ENCODE peak calls at places on chromosomes 4 and X, in nine cellular contexts. One of them, this sample, is unnamed. For H3K36me3, the result is how much of the 10 kb centered on the place peaks cover.

GRCh38 chr4:112053825-112054224 is 91.4 kb upstream of the FAM241A start:
- DNase-seq in body of pancreas: no peak
- DNase-seq in mammary epithelial cell: no peak
- DNase-seq in testis: no peak
- DNase-seq in A673: no peak
- DNase-seq in heart left ventricle: no peak
- DNase-seq in GM12878: no peak
- DNase-seq in MM.1S: no peak
- DNase-seq in right atrium auricular region: no peak
- DNase-seq in this sample: no peak

GRCh38 chrX:134460861-134461218 is 875 bp downstream of the HPRT1 start:
- DNase-seq in body of pancreas: no peak
- DNase-seq in mammary epithelial cell: peak
- DNase-seq in right atrium auricular region: no peak
- DNase-seq in MM.1S: peak
- DNase-seq in heart left ventricle: no peak
- DNase-seq in A673: peak
- DNase-seq in GM12878: no peak
- DNase-seq in testis: no peak
- DNase-seq in this sample: peak

GRCh38 chr4:152983774-152984411 is 47.8 kb downstream of the FHDC1 start:
- DNase-seq in mammary epithelial cell: peak
- DNase-seq in testis: no peak
- DNase-seq in body of pancreas: no peak
- DNase-seq in heart left ventricle: no peak
- DNase-seq in A673: peak
- DNase-seq in right atrium auricular region: no peak
- DNase-seq in MM.1S: no peak
- DNase-seq in GM12878: no peak
- DNase-seq in this sample: no peak

GRCh38 chr4:184255361-184255760 is 37.7 kb upstream of the ENPP6 start:
- DNase-seq in body of pancreas: no peak
- DNase-seq in GM12878: no peak
- DNase-seq in right atrium auricular region: no peak
- DNase-seq in MM.1S: no peak
- DNase-seq in A673: no peak
- DNase-seq in mammary epithelial cell: no peak
- DNase-seq in testis: peak
- DNase-seq in heart left ventricle: no peak
- DNase-seq in this sample: no peak

GRCh38 chr4:109408711-109409110 is 24.9 kb upstream of the SEC24B start:
- DNase-seq in testis: no peak
- DNase-seq in heart left ventricle: no peak
- DNase-seq in right atrium auricular region: no peak
- DNase-seq in mammary epithelial cell: peak
- DNase-seq in body of pancreas: no peak
- DNase-seq in GM12878: no peak
- DNase-seq in MM.1S: no peak
- DNase-seq in A673: peak
- DNase-seq in this sample: no peak

GRCh38 chr4:4607336-4608213 is 65.7 kb upstream of the STX18 start:
- DNase-seq in MM.1S: no peak
- DNase-seq in mammary epithelial cell: no peak
- DNase-seq in heart left ventricle: no peak
- DNase-seq in right atrium auricular region: no peak
- DNase-seq in A673: no peak
- DNase-seq in body of pancreas: no peak
- DNase-seq in GM12878: no peak
- DNase-seq in testis: no peak
- DNase-seq in this sample: peak

GRCh38 chr4:71406459-71406963 is 67.7 kb downstream of the SLC4A4 start:
- DNase-seq in GM12878: no peak
- DNase-seq in MM.1S: no peak
- DNase-seq in body of pancreas: no peak
- DNase-seq in testis: no peak
- DNase-seq in right atrium auricular region: no peak
- DNase-seq in A673: peak
- DNase-seq in mammary epithelial cell: no peak
- DNase-seq in heart left ventricle: no peak
- DNase-seq in this sample: no peak

GRCh38 chr4:81454498-81454897 is 17.2 kb downstream of the RASGEF1B start:
- DNase-seq in body of pancreas: no peak
- DNase-seq in MM.1S: no peak
- DNase-seq in testis: no peak
- DNase-seq in heart left ventricle: no peak
- DNase-seq in GM12878: no peak
- DNase-seq in mammary epithelial cell: peak
- DNase-seq in right atrium auricular region: no peak
- DNase-seq in A673: peak
- DNase-seq in this sample: no peak

GRCh38 chr4:14783011-14783877 is 219.0 kb upstream of the CPEB2 start:
- DNase-seq in mammary epithelial cell: peak
- DNase-seq in body of pancreas: no peak
- DNase-seq in MM.1S: peak
- DNase-seq in right atrium auricular region: no peak
- DNase-seq in GM12878: peak
- DNase-seq in testis: no peak
- DNase-seq in A673: peak
- DNase-seq in heart left ventricle: no peak
- DNase-seq in this sample: no peak

GRCh38 chr4:4866124-4866832 is 6.8 kb downstream of the MSX1 start:
- DNase-seq in mammary epithelial cell: no peak
- DNase-seq in MM.1S: no peak
- DNase-seq in body of pancreas: no peak
- DNase-seq in GM12878: no peak
- DNase-seq in right atrium auricular region: no peak
- DNase-seq in testis: no peak
- DNase-seq in heart left ventricle: no peak
- DNase-seq in A673: peak
- DNase-seq in this sample: peak

GRCh38 chrX:44873415-44874270 is 655 bp downstream of the KDM6A start:
- DNase-seq in A673: peak
- DNase-seq in mammary epithelial cell: peak
- DNase-seq in body of pancreas: peak
- DNase-seq in heart left ventricle: peak
- DNase-seq in GM12878: no peak
- DNase-seq in testis: peak
- DNase-seq in right atrium auricular region: peak
- DNase-seq in MM.1S: peak
- DNase-seq in this sample: peak

GRCh38 chr4:87041142-87041541 is 106.3 kb downstream of the AFF1 start:
- DNase-seq in right atrium auricular region: peak
- DNase-seq in GM12878: no peak
- DNase-seq in body of pancreas: no peak
- DNase-seq in heart left ventricle: no peak
- DNase-seq in MM.1S: no peak
- DNase-seq in A673: no peak
- DNase-seq in mammary epithelial cell: no peak
- DNase-seq in testis: no peak
- DNase-seq in this sample: no peak

GRCh38 chr4:183554878-183555585 is 50.2 kb downstream of the ING2 start:
- DNase-seq in right atrium auricular region: no peak
- DNase-seq in GM12878: no peak
- DNase-seq in heart left ventricle: no peak
- DNase-seq in MM.1S: no peak
- DNase-seq in testis: no peak
- DNase-seq in A673: no peak
- DNase-seq in mammary epithelial cell: no peak
- DNase-seq in body of pancreas: no peak
- DNase-seq in this sample: no peak

GRCh38 chrX:126238220-126238619 is 72.1 kb upstream of the DCAF12L2 start:
- DNase-seq in MM.1S: no peak
- DNase-seq in A673: no peak
- DNase-seq in GM12878: no peak
- DNase-seq in right atrium auricular region: no peak
- DNase-seq in body of pancreas: no peak
- DNase-seq in heart left ventricle: no peak
- DNase-seq in mammary epithelial cell: no peak
- DNase-seq in testis: no peak
- DNase-seq in this sample: no peak

GRCh38 chr4:111641813-111642579 is 503.3 kb upstream of the FAM241A start:
- DNase-seq in GM12878: peak
- DNase-seq in heart left ventricle: peak
- DNase-seq in mammary epithelial cell: peak
- DNase-seq in A673: peak
- DNase-seq in right atrium auricular region: peak
- DNase-seq in testis: peak
- DNase-seq in MM.1S: peak
- DNase-seq in body of pancreas: peak
- DNase-seq in this sample: peak

GRCh38 chr4:105272002-105272401 is 125.3 kb downstream of the TET2 start:
- DNase-seq in mammary epithelial cell: no peak
- DNase-seq in testis: no peak
- DNase-seq in body of pancreas: no peak
- DNase-seq in right atrium auricular region: no peak
- DNase-seq in heart left ventricle: no peak
- DNase-seq in MM.1S: no peak
- DNase-seq in A673: no peak
- DNase-seq in GM12878: no peak
- DNase-seq in this sample: no peak
- H3K36me3 ChIP-seq in mammary epithelial cell: under half
- H3K36me3 ChIP-seq in testis: under half
- H3K36me3 ChIP-seq in body of pancreas: under half
- H3K36me3 ChIP-seq in right atrium auricular region: half or more
- H3K36me3 ChIP-seq in heart left ventricle: half or more
- H3K36me3 ChIP-seq in MM.1S: under half
- H3K36me3 ChIP-seq in A673: half or more
- H3K36me3 ChIP-seq in GM12878: under half
- H3K36me3 ChIP-seq in this sample: under half

DNA sequence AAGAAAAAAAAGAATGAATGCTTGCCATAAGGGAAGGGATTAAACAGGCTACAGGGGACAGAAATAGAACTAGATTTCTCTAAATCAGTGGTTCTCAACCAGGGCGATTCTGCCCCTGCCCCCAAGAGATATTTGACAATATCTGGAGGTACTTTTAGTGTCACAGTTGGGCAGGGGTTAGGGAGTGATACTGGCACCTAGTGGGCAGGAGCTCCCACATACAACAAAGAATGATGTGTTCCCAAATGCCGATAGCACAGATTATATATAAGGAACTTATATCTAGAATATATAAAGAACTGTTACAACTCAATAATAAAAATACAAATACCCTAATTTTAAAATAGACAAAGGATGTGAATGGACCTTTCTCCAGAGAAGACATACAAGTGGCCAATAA is 14.7 kb downstream of the S100G start:
- DNase-seq in testis: no peak
- DNase-seq in body of pancreas: no peak
- DNase-seq in right atrium auricular region: no peak
- DNase-seq in MM.1S: no peak
- DNase-seq in heart left ventricle: no peak
- DNase-seq in mammary epithelial cell: no peak
- DNase-seq in A673: no peak
- DNase-seq in GM12878: no peak
- DNase-seq in this sample: no peak
- H3K36me3 ChIP-seq in testis: under half
- H3K36me3 ChIP-seq in body of pancreas: under half
- H3K36me3 ChIP-seq in right atrium auricular region: under half
- H3K36me3 ChIP-seq in MM.1S: under half
- H3K36me3 ChIP-seq in heart left ventricle: under half
- H3K36me3 ChIP-seq in mammary epithelial cell: under half
- H3K36me3 ChIP-seq in A673: under half
- H3K36me3 ChIP-seq in GM12878: under half
- H3K36me3 ChIP-seq in this sample: under half

DNA sequence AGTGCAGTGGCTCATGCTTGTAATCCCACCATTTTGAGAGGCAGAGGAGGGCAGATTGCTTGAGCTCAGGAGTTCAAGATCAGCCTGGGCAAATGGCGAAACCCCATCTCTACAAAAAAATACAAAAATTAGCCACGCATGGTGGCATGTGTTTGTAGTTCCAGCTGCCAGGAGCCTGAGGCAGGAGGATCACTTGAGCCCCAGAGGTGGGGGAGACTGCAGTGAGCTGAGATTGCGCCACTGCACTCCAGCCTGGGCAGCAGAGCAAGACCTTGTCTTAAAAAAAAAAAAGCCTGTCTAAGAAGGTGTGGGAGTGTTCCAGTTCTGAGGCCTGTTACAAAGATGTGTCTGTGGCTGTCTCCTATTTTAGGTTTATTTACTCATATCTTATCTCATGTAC is 38.0 kb downstream of the PI4K2B start:
- DNase-seq in testis: peak
- DNase-seq in heart left ventricle: no peak
- DNase-seq in body of pancreas: no peak
- DNase-seq in mammary epithelial cell: no peak
- DNase-seq in GM12878: no peak
- DNase-seq in right atrium auricular region: no peak
- DNase-seq in MM.1S: no peak
- DNase-seq in A673: no peak
- DNase-seq in this sample: no peak
- H3K36me3 ChIP-seq in testis: under half
- H3K36me3 ChIP-seq in heart left ventricle: under half
- H3K36me3 ChIP-seq in body of pancreas: under half
- H3K36me3 ChIP-seq in mammary epithelial cell: under half
- H3K36me3 ChIP-seq in GM12878: under half
- H3K36me3 ChIP-seq in right atrium auricular region: under half
- H3K36me3 ChIP-seq in MM.1S: under half
- H3K36me3 ChIP-seq in A673: under half
- H3K36me3 ChIP-seq in this sample: under half

GRCh38 chr4:1826531-1827350 is 29.2 kb downstream of the LETM1 start:
- DNase-seq in heart left ventricle: no peak
- DNase-seq in right atrium auricular region: no peak
- DNase-seq in mammary epithelial cell: no peak
- DNase-seq in testis: no peak
- DNase-seq in GM12878: no peak
- DNase-seq in MM.1S: no peak
- DNase-seq in body of pancreas: no peak
- DNase-seq in A673: no peak
- DNase-seq in this sample: no peak

GRCh38 chr4:1823545-1823932 is 30.4 kb downstream of the FGFR3 start:
- DNase-seq in body of pancreas: no peak
- DNase-seq in right atrium auricular region: no peak
- DNase-seq in GM12878: no peak
- DNase-seq in heart left ventricle: no peak
- DNase-seq in testis: no peak
- DNase-seq in A673: no peak
- DNase-seq in MM.1S: no peak
- DNase-seq in mammary epithelial cell: no peak
- DNase-seq in this sample: no peak

GRCh38 chr4:1822568-1823544 is 29.8 kb downstream of the FGFR3 start:
- DNase-seq in body of pancreas: no peak
- DNase-seq in A673: no peak
- DNase-seq in right atrium auricular region: no peak
- DNase-seq in mammary epithelial cell: no peak
- DNase-seq in heart left ventricle: no peak
- DNase-seq in testis: no peak
- DNase-seq in MM.1S: no peak
- DNase-seq in GM12878: no peak
- DNase-seq in this sample: no peak

GRCh38 chr4:1824746-1825145 is 31.2 kb downstream of the LETM1 start:
- DNase-seq in body of pancreas: no peak
- DNase-seq in MM.1S: no peak
- DNase-seq in mammary epithelial cell: no peak
- DNase-seq in right atrium auricular region: no peak
- DNase-seq in A673: no peak
- DNase-seq in heart left ventricle: no peak
- DNase-seq in testis: no peak
- DNase-seq in GM12878: no peak
- DNase-seq in this sample: no peak

DNA sequence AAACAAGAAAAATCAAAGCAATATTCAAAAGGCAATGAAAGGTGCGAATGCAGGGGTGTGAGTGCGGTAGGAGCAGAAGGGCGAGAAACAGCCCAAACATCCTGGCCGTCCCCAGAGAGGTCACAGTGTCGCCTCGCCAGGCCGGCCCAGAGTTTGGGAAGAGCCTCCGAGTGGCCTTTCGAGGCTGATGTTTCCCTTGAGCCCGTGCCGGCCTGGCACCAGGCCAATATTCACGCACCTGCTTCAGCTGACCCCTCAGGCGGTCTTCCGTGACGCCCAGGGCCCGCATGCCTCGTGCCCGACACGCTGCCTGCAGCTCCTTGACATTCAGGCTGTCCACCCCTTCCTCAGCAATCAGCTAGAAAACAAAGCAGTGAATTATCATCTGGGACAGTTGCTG is 30.6 kb downstream of the LETM1 start:
- DNase-seq in A673: no peak
- DNase-seq in MM.1S: no peak
- DNase-seq in right atrium auricular region: no peak
- DNase-seq in testis: no peak
- DNase-seq in heart left ventricle: no peak
- DNase-seq in body of pancreas: no peak
- DNase-seq in GM12878: no peak
- DNase-seq in mammary epithelial cell: no peak
- DNase-seq in this sample: no peak
- H3K36me3 ChIP-seq in A673: under half
- H3K36me3 ChIP-seq in MM.1S: under half
- H3K36me3 ChIP-seq in right atrium auricular region: half or more
- H3K36me3 ChIP-seq in testis: under half
- H3K36me3 ChIP-seq in heart left ventricle: half or more
- H3K36me3 ChIP-seq in body of pancreas: under half
- H3K36me3 ChIP-seq in GM12878: under half
- H3K36me3 ChIP-seq in mammary epithelial cell: under half
- H3K36me3 ChIP-seq in this sample: under half